ENCODE peak calls at places on chromosome 16, in nine cellular contexts. W is RPMI7951; H is stimulated activated CD4-positive, alpha-beta T cell treated with anti-CD3 and anti-CD28 coated beads, Interleukin-4, amount 100 ng/mL, for 24 hours; U is NCI-H2171 treated with DMSO at 0.1 percent for 48 hours; Y is GDM1; P is WERI-Rb-1; O is AG09309; X is T-helper 2 cell; Z is activated naive CD4-positive, alpha-beta T cell. A is an unnamed sample.

GRCh38 chr16:88697116-88697830 is 8.9 kb downstream of the RNF166 start:
- DNase-seq in X (no peak), O (no peak), U (no peak), P (no peak), H (no peak), Z (no peak), W (no peak), Y (no peak), A (no peak)

GRCh38 chr16:81455006-81455405 is 10.4 kb downstream of the CMIP start:
- DNase-seq in Z (no peak), Y (no peak), W (no peak), U (no peak), P (no peak), X (no peak), H (no peak), O (no peak), A (no peak)

GRCh38 chr16:79247386-79247785 is 353.2 kb downstream of the MAF start:
- DNase-seq in H (no peak), P (no peak), U (no peak), Z (no peak), Y (no peak), O (no peak), W (no peak), X (no peak), A (no peak)

GRCh38 chr16:74455213-74455612 is 33.9 kb upstream of the CLEC18B start:
- DNase-seq in Y (no peak), O (no peak), W (no peak), X (no peak), H (no peak), Z (no peak), U (no peak), P (no peak), A (no peak)

GRCh38 chr16:57818377-57819055 is 16.2 kb upstream of the KIFC3 start:
- DNase-seq in U (peak; percentile 72), O (no peak), W (no peak), Y (no peak), Z (no peak), H (no peak), X (no peak), P (no peak), A (no peak)

GRCh38 chr16:11016524-11016988 is 72.2 kb downstream of the CLEC16A start:
- DNase-seq in U (no peak), P (no peak), Y (no peak), O (no peak), H (no peak), X (no peak), W (no peak), Z (no peak), A (no peak)

GRCh38 chr16:15749371-15749770 is 99.3 kb downstream of the NDE1 start:
- DNase-seq in X (no peak), U (no peak), Z (no peak), W (no peak), P (no peak), Y (no peak), H (no peak), O (no peak), A (no peak)

GRCh38 chr16:22874394-22874793 is 60.4 kb downstream of the HS3ST2 start:
- DNase-seq in O (no peak), W (no peak), U (no peak), X (no peak), H (no peak), Z (no peak), Y (no peak), P (no peak), A (no peak)

GRCh38 chr16:81625544-81626152 is 153.4 kb upstream of the PLCG2 start:
- DNase-seq in W (peak; percentile 84), P (no peak), X (no peak), O (no peak), Y (no peak), U (no peak), Z (no peak), H (no peak), A (no peak)

GRCh38 chr16:62213763-62214162 is 177.5 kb upstream of the CDH8 start:
- DNase-seq in X (no peak), Y (no peak), P (peak; percentile 9), Z (no peak), O (no peak), W (no peak), H (no peak), U (no peak), A (no peak)

GRCh38 chr16:86883583-86884188 is 305.3 kb downstream of the FOXL1 start:
- DNase-seq in H (no peak), Y (no peak), P (no peak), Z (no peak), W (no peak), O (no peak), X (no peak), U (peak; percentile 72), A (no peak)

GRCh38 chr16:52470601-52471000 is 76.3 kb downstream of the TOX3 start:
- DNase-seq in P (no peak), X (no peak), U (peak; percentile 89), H (no peak), Z (no peak), W (no peak), Y (no peak), O (no peak), A (no peak)

GRCh38 chr16:66324785-66325184 is 41.7 kb upstream of the CDH5 start:
- DNase-seq in W (peak; percentile 50), X (no peak), O (no peak), Z (no peak), Y (no peak), P (peak; percentile 85), U (peak; percentile 19), H (no peak), A (no peak)

GRCh38 chr16:50600582-50601283 is 52.5 kb downstream of the NKD1 start:
- DNase-seq in X (no peak), W (peak; percentile 86), Y (no peak), U (no peak), H (no peak), Z (no peak), O (no peak), P (no peak), A (no peak)

GRCh38 chr16:72131036-72131435 is 37.4 kb downstream of the DHX38 start:
- DNase-seq in H (no peak), X (no peak), U (no peak), Z (no peak), Y (no peak), O (no peak), W (no peak), P (no peak), A (no peak)

GRCh38 chr16:84144301-84144858 is 597 bp downstream of the HSDL1 start:
- DNase-seq in W (no peak), Y (no peak), P (peak; percentile 14), Z (no peak), O (no peak), U (peak; percentile 38), H (peak; percentile 38), X (peak; percentile 43), A (no peak)

GRCh38 chr16:85659805-85660511 is 28.8 kb downstream of the GINS2 start:
- DNase-seq in H (peak; percentile 67), Y (no peak), U (peak; percentile 47), P (peak; percentile 66), W (peak; percentile 36), Z (no peak), O (no peak), X (peak; percentile 45), A (no peak)

GRCh38 chr16:57893559-57894389 is 77.2 kb downstream of the CNGB1 start:
- DNase-seq in O (peak; percentile 60), X (no peak), Y (no peak), P (no peak), W (peak; percentile 81), H (no peak), U (no peak), Z (no peak), A (peak; percentile 37)

GRCh38 chr16:31301708-31302400 is 42.1 kb downstream of the ITGAM start:
- DNase-seq in U (no peak), Z (no peak), Y (peak; percentile 63), H (no peak), X (no peak), O (peak; percentile 17), W (peak; percentile 35), P (no peak), A (no peak)

GRCh38 chr16:49969356-49970030 is 55.5 kb upstream of the CNEP1R1 start:
- DNase-seq in O (no peak), Y (no peak), H (no peak), P (no peak), W (no peak), Z (no peak), X (no peak), U (no peak), A (no peak)

GRCh38 chr16:76265434-76266045 is 11.7 kb upstream of the CNTNAP4 start:
- DNase-seq in P (peak; percentile 70), X (no peak), W (no peak), Y (no peak), O (no peak), Z (no peak), H (no peak), U (peak; percentile 68), A (no peak)

GRCh38 chr16:51431517-51432241 is 280.6 kb upstream of the SALL1 start:
- DNase-seq in O (peak; percentile 95), X (no peak), W (peak; percentile 99), H (no peak), Y (no peak), U (no peak), Z (no peak), P (no peak), A (peak; percentile 95)

GRCh38 chr16:53435066-53435688 is 906 bp downstream of the RBL2 start:
- DNase-seq in U (peak; percentile 76), Z (peak; percentile 40), X (peak; percentile 56), P (peak; percentile 62), Y (peak; percentile 34), W (peak; percentile 87), H (peak; percentile 63), O (peak; percentile 58), A (peak; percentile 59)

GRCh38 chr16:19130852-19131808 is 17.4 kb downstream of the ITPRIPL2 start:
- DNase-seq in Z (no peak), U (peak; percentile 50), O (no peak), W (peak; percentile 89), P (peak; percentile 55), X (no peak), Y (no peak), H (no peak), A (no peak)

GRCh38 chr16:57534881-57535658 is 1.3 kb downstream of the CCDC102A start:
- DNase-seq in U (no peak), H (no peak), Y (no peak), O (no peak), Z (no peak), P (peak; percentile 4), X (no peak), W (no peak), A (no peak)

GRCh38 chr16:67278773-67279295 is 498 bp upstream of the PLEKHG4 start:
- DNase-seq in X (peak; percentile 33), O (no peak), Z (peak; percentile 40), W (no peak), P (peak; percentile 48), U (peak; percentile 46), Y (peak; percentile 31), H (peak; percentile 58), A (no peak)

GRCh38 chr16:30953511-30954124 is 3.9 kb upstream of the SETD1A start:
- DNase-seq in U (peak; percentile 52), W (peak; percentile 62), O (no peak), H (peak; percentile 67), P (peak; percentile 88), Y (peak; percentile 64), X (peak; percentile 45), Z (no peak), A (no peak)

GRCh38 chr16:19696312-19696711 is 21.7 kb downstream of the KNOP1 start:
- DNase-seq in W (peak; percentile 77), O (peak; percentile 79), H (peak; percentile 44), Z (no peak), X (peak; percentile 19), P (no peak), Y (no peak), U (peak; percentile 67), A (peak; percentile 65)

GRCh38 chr16:75252946-75253911 is 1.8 kb upstream of the BCAR1 start:
- DNase-seq in P (no peak), U (no peak), Y (no peak), W (no peak), X (no peak), Z (no peak), H (no peak), O (no peak), A (peak; percentile 56)

GRCh38 chr16:46982335-46982734 is 8.9 kb upstream of the DNAJA2 start:
- DNase-seq in O (no peak), X (no peak), P (no peak), Y (no peak), H (no peak), Z (no peak), W (no peak), U (no peak), A (no peak)

GRCh38 chr16:86505185-86505898 is 5.0 kb upstream of the FOXF1 start:
- DNase-seq in O (no peak), U (no peak), Y (no peak), W (no peak), Z (no peak), X (no peak), H (no peak), P (no peak), A (no peak)

A was measured in AG04449.